ENCODE peak calls at places on chromosomes 12 and 14, in five cellular contexts. I, Y, A, X and O are unnamed samples.

GRCh38 chr12:31298510-31298904 is 27.4 kb downstream of the SINHCAF start:
- DNase-seq in A (no peak), X (no peak), I (no peak), Y (no peak), O (no peak)

GRCh38 chr14:84042992-84043391 is 1487.0 kb upstream of the FLRT2 start:
- DNase-seq in A (no peak), I (no peak), X (no peak), Y (no peak), O (no peak)

GRCh38 chr14:45810152-45810872 is 557.3 kb upstream of the MIS18BP1 start:
- DNase-seq in Y (no peak), A (no peak), X (no peak), I (no peak), O (peak; percentile 3)

GRCh38 chr12:52691076-52691764 is 11.0 kb upstream of the KRT1 start:
- DNase-seq in A (peak; percentile 72), I (no peak), Y (no peak), X (no peak), O (peak; percentile 21)

GRCh38 chr12:109291531-109292341 is 17.3 kb downstream of the FOXN4 start:
- DNase-seq in I (no peak), X (no peak), A (peak; percentile 81), Y (peak; percentile 77), O (peak; percentile 46)

GRCh38 chr12:17283563-17283962 is 677.6 kb upstream of the LMO3 start:
- DNase-seq in X (no peak), Y (no peak), I (no peak), A (no peak), O (no peak)

GRCh38 chr14:94946244-94946643 is 176.3 kb upstream of the GSC start:
- DNase-seq in Y (no peak), I (no peak), A (no peak), X (no peak), O (no peak)

GRCh38 chr12:64063121-64063520 is 159.0 kb downstream of the KICS2 start:
- DNase-seq in X (no peak), I (no peak), Y (no peak), A (no peak), O (no peak)

GRCh38 chr14:28767851-28768548 is 1.4 kb downstream of the FOXG1 start:
- DNase-seq in Y (no peak), X (no peak), I (no peak), A (peak; percentile 53), O (peak; percentile 37)

GRCh38 chr14:74048291-74048690 is 29.1 kb downstream of the BBOF1 start:
- DNase-seq in A (no peak), X (no peak), I (peak; percentile 53), Y (no peak), O (peak; percentile 30)

GRCh38 chr12:101127521-101128219 is 82.4 kb downstream of the SLC5A8 start:
- DNase-seq in I (peak; percentile 80), A (peak; percentile 27), X (no peak), Y (no peak), O (no peak)

GRCh38 chr12:116595672-116596071 is 36.5 kb downstream of the MAP1LC3B2 start:
- DNase-seq in A (no peak), Y (no peak), X (no peak), I (no peak), O (no peak)
- TF ChIP-seq CTCF in A (no peak), Y (no peak), X (no peak), I (no peak), O (no peak)

DNA sequence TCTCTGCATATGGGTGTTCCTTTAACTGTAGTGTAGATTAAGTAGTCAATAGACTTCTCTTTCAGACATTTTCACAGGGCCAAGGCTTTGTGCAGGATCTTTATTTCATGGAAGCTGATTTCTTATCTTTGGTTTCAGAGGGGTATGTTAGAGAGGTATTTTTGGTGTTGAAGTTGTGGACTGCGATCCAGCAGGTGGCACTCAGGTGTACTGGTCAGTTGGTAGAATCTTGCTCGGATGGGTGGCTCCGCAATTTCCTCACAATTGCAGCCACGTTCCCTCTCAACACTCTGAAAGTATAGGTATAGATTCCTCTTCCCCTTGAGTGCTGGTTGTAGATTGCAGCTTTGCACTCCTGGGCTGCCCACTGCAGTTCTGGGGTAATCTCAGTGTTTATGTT is 44.3 kb downstream of the OSBPL8 start:
- DNase-seq in Y (no peak), A (no peak), I (no peak), X (no peak), O (no peak)
- TF ChIP-seq CTCF in Y (no peak), A (no peak), I (no peak), X (no peak), O (no peak)

GRCh38 chr14:22226381-22226780 is 362.6 kb downstream of the DAD1 start:
- DNase-seq in Y (no peak), X (no peak), A (no peak), I (peak; percentile 59), O (no peak)
- TF ChIP-seq CTCF in Y (peak; percentile 19), X (no peak), A (no peak), I (peak; percentile 46), O (peak; percentile 18)

GRCh38 chr12:7905071-7905470 is 30.9 kb downstream of the SLC2A3 start:
- DNase-seq in Y (no peak), I (no peak), X (no peak), A (no peak), O (no peak)

GRCh38 chr12:7907009-7907408 is 29.0 kb downstream of the SLC2A3 start:
- DNase-seq in X (peak; percentile 74), I (peak; percentile 61), Y (no peak), A (peak; percentile 31), O (peak; percentile 59)
- TF ChIP-seq CTCF in X (no peak), I (peak; percentile 52), Y (no peak), A (no peak), O (peak; percentile 33)

GRCh38 chr14:59882957-59883356 is 12.4 kb upstream of the RTN1 start:
- DNase-seq in Y (no peak), X (no peak), I (no peak), A (no peak), O (no peak)
- TF ChIP-seq CTCF in Y (no peak), X (no peak), I (peak; percentile 13), A (peak; percentile 53), O (peak; percentile 68)

GRCh38 chr12:6752181-6752930 is 585 bp downstream of the MLF2 start:
- DNase-seq in I (peak; percentile 62), Y (peak; percentile 75), A (peak; percentile 67), X (peak; percentile 54), O (peak; percentile 38)
- TF ChIP-seq CTCF in I (peak; percentile 51), Y (no peak), A (no peak), X (no peak), O (peak; percentile 18)